ENCODE peak calls at places on chromosome 20, in ten cellular contexts. One of them, this sample, is unnamed.

GRCh38 chr20:20549699-20550098 is 162.7 kb downstream of the RALGAPA2 start:
- DNase-seq in tibial nerve: no peak
- DNase-seq in left ventricle myocardium inferior: no peak
- DNase-seq in fibroblast of lung: peak
- DNase-seq in lower leg skin: no peak
- DNase-seq in astrocyte of the spinal cord: peak
- DNase-seq in neural crest cell: no peak
- DNase-seq in brain microvascular endothelial cell: peak
- DNase-seq in GM13976: no peak
- DNase-seq in Panc1: no peak
- DNase-seq in this sample: no peak

GRCh38 chr20:33667245-33668086 is 723 bp downstream of the ACTL10 start:
- DNase-seq in tibial nerve: no peak
- DNase-seq in left ventricle myocardium inferior: peak
- DNase-seq in fibroblast of lung: peak
- DNase-seq in lower leg skin: no peak
- DNase-seq in astrocyte of the spinal cord: no peak
- DNase-seq in neural crest cell: peak
- DNase-seq in brain microvascular endothelial cell: peak
- DNase-seq in GM13976: peak
- DNase-seq in Panc1: no peak
- DNase-seq in this sample: no peak

GRCh38 chr20:4592316-4593148 is 129.2 kb upstream of the PRND start:
- DNase-seq in tibial nerve: no peak
- DNase-seq in left ventricle myocardium inferior: peak
- DNase-seq in fibroblast of lung: peak
- DNase-seq in lower leg skin: no peak
- DNase-seq in astrocyte of the spinal cord: peak
- DNase-seq in neural crest cell: peak
- DNase-seq in brain microvascular endothelial cell: no peak
- DNase-seq in GM13976: peak
- DNase-seq in Panc1: no peak
- DNase-seq in this sample: peak

GRCh38 chr20:43731469-43731868 is 4.7 kb upstream of the GTSF1L start:
- DNase-seq in tibial nerve: no peak
- DNase-seq in left ventricle myocardium inferior: no peak
- DNase-seq in fibroblast of lung: peak
- DNase-seq in lower leg skin: no peak
- DNase-seq in astrocyte of the spinal cord: peak
- DNase-seq in neural crest cell: no peak
- DNase-seq in brain microvascular endothelial cell: peak
- DNase-seq in GM13976: no peak
- DNase-seq in Panc1: no peak
- DNase-seq in this sample: no peak

GRCh38 chr20:46312075-46312944 is 4.0 kb upstream of the CDH22 start:
- DNase-seq in tibial nerve: no peak
- DNase-seq in left ventricle myocardium inferior: no peak
- DNase-seq in fibroblast of lung: no peak
- DNase-seq in lower leg skin: no peak
- DNase-seq in astrocyte of the spinal cord: no peak
- DNase-seq in neural crest cell: peak
- DNase-seq in brain microvascular endothelial cell: no peak
- DNase-seq in GM13976: no peak
- DNase-seq in Panc1: no peak
- DNase-seq in this sample: peak

GRCh38 chr20:1334370-1334731 is 5.4 kb upstream of the SDCBP2 start:
- DNase-seq in tibial nerve: no peak
- DNase-seq in left ventricle myocardium inferior: no peak
- DNase-seq in fibroblast of lung: no peak
- DNase-seq in lower leg skin: no peak
- DNase-seq in astrocyte of the spinal cord: no peak
- DNase-seq in neural crest cell: no peak
- DNase-seq in brain microvascular endothelial cell: no peak
- DNase-seq in GM13976: no peak
- DNase-seq in Panc1: no peak
- DNase-seq in this sample: no peak

GRCh38 chr20:53829086-53829703 is 235.6 kb upstream of the ZNF217 start:
- DNase-seq in tibial nerve: peak
- DNase-seq in left ventricle myocardium inferior: no peak
- DNase-seq in fibroblast of lung: peak
- DNase-seq in lower leg skin: peak
- DNase-seq in astrocyte of the spinal cord: peak
- DNase-seq in neural crest cell: no peak
- DNase-seq in brain microvascular endothelial cell: peak
- DNase-seq in GM13976: no peak
- DNase-seq in Panc1: peak
- DNase-seq in this sample: no peak

GRCh38 chr20:1423625-1424106 is 30.8 kb upstream of the FKBP1A start:
- DNase-seq in tibial nerve: no peak
- DNase-seq in left ventricle myocardium inferior: no peak
- DNase-seq in fibroblast of lung: peak
- DNase-seq in lower leg skin: peak
- DNase-seq in astrocyte of the spinal cord: peak
- DNase-seq in neural crest cell: peak
- DNase-seq in brain microvascular endothelial cell: peak
- DNase-seq in GM13976: no peak
- DNase-seq in Panc1: no peak
- DNase-seq in this sample: no peak

GRCh38 chr20:14991023-14991422 is 653.6 kb upstream of the FLRT3 start:
- DNase-seq in tibial nerve: no peak
- DNase-seq in left ventricle myocardium inferior: no peak
- DNase-seq in fibroblast of lung: no peak
- DNase-seq in lower leg skin: no peak
- DNase-seq in astrocyte of the spinal cord: no peak
- DNase-seq in neural crest cell: no peak
- DNase-seq in brain microvascular endothelial cell: peak
- DNase-seq in GM13976: no peak
- DNase-seq in Panc1: no peak
- DNase-seq in this sample: no peak

GRCh38 chr20:43983359-43983758 is 68.7 kb downstream of the TOX2 start:
- DNase-seq in tibial nerve: no peak
- DNase-seq in left ventricle myocardium inferior: no peak
- DNase-seq in fibroblast of lung: no peak
- DNase-seq in lower leg skin: no peak
- DNase-seq in astrocyte of the spinal cord: no peak
- DNase-seq in neural crest cell: no peak
- DNase-seq in brain microvascular endothelial cell: no peak
- DNase-seq in GM13976: no peak
- DNase-seq in Panc1: no peak
- DNase-seq in this sample: no peak

GRCh38 chr20:17843246-17844132 is 125.1 kb downstream of the SNX5 start:
- DNase-seq in tibial nerve: peak
- DNase-seq in left ventricle myocardium inferior: peak
- DNase-seq in fibroblast of lung: peak
- DNase-seq in lower leg skin: no peak
- DNase-seq in astrocyte of the spinal cord: peak
- DNase-seq in neural crest cell: no peak
- DNase-seq in brain microvascular endothelial cell: peak
- DNase-seq in GM13976: no peak
- DNase-seq in Panc1: peak
- DNase-seq in this sample: no peak

GRCh38 chr20:235891-236290 is 8.8 kb downstream of the DEFB129 start:
- DNase-seq in tibial nerve: no peak
- DNase-seq in left ventricle myocardium inferior: no peak
- DNase-seq in fibroblast of lung: peak
- DNase-seq in lower leg skin: no peak
- DNase-seq in astrocyte of the spinal cord: peak
- DNase-seq in neural crest cell: no peak
- DNase-seq in brain microvascular endothelial cell: no peak
- DNase-seq in GM13976: no peak
- DNase-seq in Panc1: peak
- DNase-seq in this sample: no peak
- TF ChIP-seq CTCF in tibial nerve: no peak
- TF ChIP-seq CTCF in left ventricle myocardium inferior: peak
- TF ChIP-seq CTCF in fibroblast of lung: peak
- TF ChIP-seq CTCF in lower leg skin: no peak
- TF ChIP-seq CTCF in astrocyte of the spinal cord: peak
- TF ChIP-seq CTCF in neural crest cell: no peak
- TF ChIP-seq CTCF in brain microvascular endothelial cell: peak
- TF ChIP-seq CTCF in GM13976: no peak
- TF ChIP-seq CTCF in Panc1: peak
- TF ChIP-seq CTCF in this sample: no peak

DNA sequence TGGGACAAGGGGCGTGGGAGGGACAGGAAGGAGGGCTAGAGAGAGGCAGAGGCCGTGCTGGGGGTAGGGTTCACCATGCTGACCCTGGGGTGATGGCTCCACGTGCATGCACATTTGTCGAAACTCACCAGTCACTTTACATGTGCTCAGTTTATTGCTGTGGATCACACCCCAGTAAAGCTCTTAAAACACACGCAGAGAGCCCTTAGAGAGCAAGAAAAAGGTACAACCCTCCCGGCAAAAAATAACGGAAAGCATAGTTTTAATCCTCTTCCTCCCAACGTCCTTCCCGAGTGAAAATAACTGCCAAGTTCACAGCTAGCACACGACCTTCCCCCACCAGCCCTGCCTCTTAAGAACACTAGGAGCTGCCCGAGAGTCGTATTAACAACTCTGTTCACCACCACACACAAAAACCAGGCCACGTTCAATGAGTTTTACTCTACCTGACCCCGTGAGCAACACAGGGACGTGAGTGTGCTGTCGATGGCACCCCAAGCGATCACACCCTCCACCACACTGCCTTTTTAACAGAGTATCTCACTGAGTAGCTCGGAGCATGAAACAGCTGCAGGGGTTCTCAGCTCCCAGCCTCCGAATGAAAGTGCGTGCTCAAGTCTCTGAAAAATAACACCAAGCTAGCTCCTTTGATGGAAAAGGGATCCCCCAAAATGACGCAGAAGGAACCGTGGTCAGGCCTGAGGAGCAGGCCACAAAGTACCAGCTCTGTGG is 39.7 kb downstream of the TAF4 start:
- DNase-seq in tibial nerve: peak
- DNase-seq in left ventricle myocardium inferior: no peak
- DNase-seq in fibroblast of lung: peak
- DNase-seq in lower leg skin: no peak
- DNase-seq in astrocyte of the spinal cord: peak
- DNase-seq in neural crest cell: no peak
- DNase-seq in brain microvascular endothelial cell: peak
- DNase-seq in GM13976: no peak
- DNase-seq in Panc1: no peak
- DNase-seq in this sample: no peak
- TF ChIP-seq CTCF in tibial nerve: peak
- TF ChIP-seq CTCF in left ventricle myocardium inferior: peak
- TF ChIP-seq CTCF in fibroblast of lung: peak
- TF ChIP-seq CTCF in lower leg skin: no peak
- TF ChIP-seq CTCF in astrocyte of the spinal cord: peak
- TF ChIP-seq CTCF in neural crest cell: peak
- TF ChIP-seq CTCF in brain microvascular endothelial cell: peak
- TF ChIP-seq CTCF in GM13976: peak
- TF ChIP-seq CTCF in Panc1: no peak
- TF ChIP-seq CTCF in this sample: no peak

GRCh38 chr20:6381887-6382286 is 259.1 kb upstream of the FERMT1 start:
- DNase-seq in tibial nerve: no peak
- DNase-seq in left ventricle myocardium inferior: no peak
- DNase-seq in fibroblast of lung: peak
- DNase-seq in lower leg skin: no peak
- DNase-seq in astrocyte of the spinal cord: peak
- DNase-seq in neural crest cell: no peak
- DNase-seq in brain microvascular endothelial cell: peak
- DNase-seq in GM13976: no peak
- DNase-seq in Panc1: no peak
- DNase-seq in this sample: no peak
- TF ChIP-seq CTCF in tibial nerve: no peak
- TF ChIP-seq CTCF in left ventricle myocardium inferior: peak
- TF ChIP-seq CTCF in fibroblast of lung: no peak
- TF ChIP-seq CTCF in lower leg skin: no peak
- TF ChIP-seq CTCF in astrocyte of the spinal cord: peak
- TF ChIP-seq CTCF in neural crest cell: peak
- TF ChIP-seq CTCF in brain microvascular endothelial cell: peak
- TF ChIP-seq CTCF in GM13976: no peak
- TF ChIP-seq CTCF in Panc1: no peak
- TF ChIP-seq CTCF in this sample: peak

DNA sequence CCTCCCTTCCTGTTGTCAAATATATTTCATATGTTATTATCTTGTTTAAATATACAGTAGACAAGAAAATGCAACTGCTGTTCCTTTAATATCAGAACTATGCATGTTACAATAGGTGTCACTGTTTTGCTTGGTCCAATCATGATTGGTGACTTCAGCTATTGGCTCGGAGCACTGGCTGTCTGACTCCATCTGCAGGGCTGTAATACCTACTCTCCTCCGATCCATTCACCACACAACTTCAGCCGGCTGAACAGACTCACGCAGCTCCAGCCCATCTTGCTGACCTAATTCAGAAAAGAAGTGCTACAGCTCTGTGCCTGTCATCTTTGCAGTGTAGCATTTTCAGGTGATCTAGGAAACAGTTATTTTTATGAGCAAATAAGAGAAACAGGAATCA is at the start of gene BTBD3:
- DNase-seq in tibial nerve: no peak
- DNase-seq in left ventricle myocardium inferior: peak
- DNase-seq in fibroblast of lung: peak
- DNase-seq in lower leg skin: peak
- DNase-seq in astrocyte of the spinal cord: peak
- DNase-seq in neural crest cell: no peak
- DNase-seq in brain microvascular endothelial cell: peak
- DNase-seq in GM13976: peak
- DNase-seq in Panc1: no peak
- DNase-seq in this sample: no peak
- TF ChIP-seq CTCF in tibial nerve: no peak
- TF ChIP-seq CTCF in left ventricle myocardium inferior: peak
- TF ChIP-seq CTCF in fibroblast of lung: no peak
- TF ChIP-seq CTCF in lower leg skin: no peak
- TF ChIP-seq CTCF in astrocyte of the spinal cord: no peak
- TF ChIP-seq CTCF in neural crest cell: no peak
- TF ChIP-seq CTCF in brain microvascular endothelial cell: peak
- TF ChIP-seq CTCF in GM13976: no peak
- TF ChIP-seq CTCF in Panc1: no peak
- TF ChIP-seq CTCF in this sample: no peak

DNA sequence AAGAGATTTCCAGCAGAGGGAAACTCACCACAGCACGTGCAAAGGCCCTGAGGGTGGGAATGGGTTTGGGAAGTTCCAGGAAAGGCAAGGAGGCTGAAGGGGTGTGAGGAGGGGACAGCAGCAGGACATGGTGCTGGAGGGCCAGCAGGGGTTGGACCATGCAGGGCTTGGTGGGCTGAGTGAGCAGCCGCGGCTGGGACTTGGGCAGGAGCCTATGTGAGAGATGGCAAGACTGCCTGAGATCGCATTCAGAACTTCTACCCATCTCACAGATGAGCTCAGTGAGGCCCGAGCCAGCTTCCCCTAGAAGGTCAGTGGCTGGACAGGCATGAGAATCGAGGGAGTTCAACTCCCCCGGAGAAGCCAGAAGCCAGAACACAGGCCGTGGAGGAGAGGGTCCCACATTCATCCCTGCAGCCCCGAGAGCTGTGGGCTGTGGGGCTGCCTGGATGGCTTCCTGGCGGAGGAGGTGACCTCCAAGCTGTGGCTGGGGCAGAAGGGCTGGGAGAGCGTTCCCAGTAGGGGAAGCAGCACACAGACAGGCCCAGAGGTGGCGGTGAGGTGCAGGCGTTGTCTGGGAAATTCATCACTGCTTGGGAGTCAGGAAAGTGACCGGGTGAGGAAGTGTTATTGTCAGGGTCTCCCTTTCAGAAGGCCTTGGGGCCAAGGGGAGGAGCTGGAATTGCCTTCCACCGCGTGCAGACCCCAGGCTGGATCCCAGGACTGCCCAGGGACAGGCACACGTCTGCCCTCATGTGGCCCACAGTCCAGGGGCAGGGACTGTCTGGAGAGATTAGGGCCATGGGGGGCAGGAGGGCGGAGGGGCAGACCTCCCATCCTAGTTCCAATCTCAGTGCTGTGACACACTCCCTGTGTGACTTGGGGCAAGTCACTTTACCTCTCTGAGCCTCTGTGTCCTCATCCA is 103.8 kb downstream of the CEBPB start:
- DNase-seq in tibial nerve: no peak
- DNase-seq in left ventricle myocardium inferior: no peak
- DNase-seq in fibroblast of lung: no peak
- DNase-seq in lower leg skin: no peak
- DNase-seq in astrocyte of the spinal cord: no peak
- DNase-seq in neural crest cell: no peak
- DNase-seq in brain microvascular endothelial cell: no peak
- DNase-seq in GM13976: no peak
- DNase-seq in Panc1: no peak
- DNase-seq in this sample: no peak
- TF ChIP-seq CTCF in tibial nerve: no peak
- TF ChIP-seq CTCF in left ventricle myocardium inferior: no peak
- TF ChIP-seq CTCF in fibroblast of lung: no peak
- TF ChIP-seq CTCF in lower leg skin: no peak
- TF ChIP-seq CTCF in astrocyte of the spinal cord: no peak
- TF ChIP-seq CTCF in neural crest cell: no peak
- TF ChIP-seq CTCF in brain microvascular endothelial cell: no peak
- TF ChIP-seq CTCF in GM13976: no peak
- TF ChIP-seq CTCF in Panc1: no peak
- TF ChIP-seq CTCF in this sample: no peak

This sample was measured in mesothelial cell of epicardium.